ENCODE peak calls at places on chromosomes 3 and 15, in four cellular contexts. G, X, P and Q are unnamed samples.

GRCh38 chr15:59656935-59657634 is at the start of gene GTF2A2:
- DNase-seq in G (peak), X (peak), P (peak), Q (peak)

GRCh38 chr3:186107148-186108105 is 1.5 kb downstream of the ETV5 start:
- DNase-seq in G (peak), X (peak), P (no peak), Q (no peak)

GRCh38 chr3:142929109-142929508 is 34.4 kb downstream of the PAQR9 start:
- DNase-seq in G (peak), X (no peak), P (peak), Q (no peak)

GRCh38 chr3:71128951-71129350 is 454.6 kb downstream of the FOXP1 start:
- DNase-seq in G (no peak), X (no peak), P (no peak), Q (no peak)

GRCh38 chr3:171654809-171655208 is 155.5 kb downstream of the PLD1 start:
- DNase-seq in G (no peak), X (no peak), P (peak), Q (no peak)

GRCh38 chr15:83290236-83290635 is 5.8 kb upstream of the BNC1 start:
- DNase-seq in G (no peak), X (no peak), P (no peak), Q (no peak)

GRCh38 chr3:50493623-50494022 is 9.8 kb downstream of the CACNA2D2 start:
- DNase-seq in G (no peak), X (no peak), P (no peak), Q (no peak)

GRCh38 chr3:158809642-158810041 is 7.8 kb downstream of the MFSD1 start:
- DNase-seq in G (no peak), X (no peak), P (no peak), Q (no peak)

GRCh38 chr3:35789039-35789438 is 149.7 kb downstream of the ARPP21 start:
- DNase-seq in G (no peak), X (no peak), P (no peak), Q (no peak)

GRCh38 chr15:87498545-87498944 is 758.0 kb downstream of the NTRK3 start:
- DNase-seq in G (no peak), X (no peak), P (no peak), Q (no peak)

GRCh38 chr3:155934215-155934614 is 63.8 kb downstream of the GMPS start:
- DNase-seq in G (no peak), X (no peak), P (peak), Q (no peak)

GRCh38 chr3:170599083-170599482 is 13.2 kb upstream of the SLC7A14 start:
- DNase-seq in G (no peak), X (no peak), P (no peak), Q (no peak)

GRCh38 chr3:16127257-16127656 is 47.2 kb upstream of the GALNT15 start:
- DNase-seq in G (no peak), X (no peak), P (no peak), Q (no peak)

GRCh38 chr3:70658779-70659310 is 346.4 kb upstream of the MDFIC2 start:
- DNase-seq in G (no peak), X (no peak), P (no peak), Q (no peak)

GRCh38 chr3:147887797-147888196 is 478.6 kb downstream of the ZIC1 start:
- DNase-seq in G (no peak), X (no peak), P (no peak), Q (no peak)

GRCh38 chr15:62977952-62978811 is 64.4 kb upstream of the TPM1 start:
- DNase-seq in G (no peak), X (no peak), P (peak), Q (no peak)

GRCh38 chr3:194640829-194641228 is 7.6 kb upstream of the TMEM44 start:
- DNase-seq in G (no peak), X (no peak), P (no peak), Q (no peak)

GRCh38 chr15:85751731-85752421 is 42.8 kb downstream of the KLHL25 start:
- DNase-seq in G (no peak), X (no peak), P (no peak), Q (no peak)

GRCh38 chr3:14925729-14926591 is 21.4 kb upstream of the NR2C2 start:
- DNase-seq in G (peak), X (peak), P (peak), Q (no peak)

GRCh38 chr3:57942872-57943283 is 65.3 kb upstream of the FLNB start:
- DNase-seq in G (no peak), X (no peak), P (no peak), Q (no peak)

GRCh38 chr15:44584162-44584749 is 47.3 kb downstream of the EIF3J start:
- DNase-seq in G (no peak), X (peak), P (no peak), Q (no peak)

GRCh38 chr3:179236676-179237301 is 14.1 kb downstream of the KCNMB3 start:
- DNase-seq in G (no peak), X (no peak), P (no peak), Q (no peak)

GRCh38 chr3:177792363-177793030 is 595.2 kb upstream of the TBL1XR1 start:
- DNase-seq in G (no peak), X (no peak), P (no peak), Q (no peak)

GRCh38 chr15:89888214-89888804 is 5.5 kb downstream of the AP3S2 start:
- DNase-seq in G (no peak), X (no peak), P (no peak), Q (no peak)

DNA sequence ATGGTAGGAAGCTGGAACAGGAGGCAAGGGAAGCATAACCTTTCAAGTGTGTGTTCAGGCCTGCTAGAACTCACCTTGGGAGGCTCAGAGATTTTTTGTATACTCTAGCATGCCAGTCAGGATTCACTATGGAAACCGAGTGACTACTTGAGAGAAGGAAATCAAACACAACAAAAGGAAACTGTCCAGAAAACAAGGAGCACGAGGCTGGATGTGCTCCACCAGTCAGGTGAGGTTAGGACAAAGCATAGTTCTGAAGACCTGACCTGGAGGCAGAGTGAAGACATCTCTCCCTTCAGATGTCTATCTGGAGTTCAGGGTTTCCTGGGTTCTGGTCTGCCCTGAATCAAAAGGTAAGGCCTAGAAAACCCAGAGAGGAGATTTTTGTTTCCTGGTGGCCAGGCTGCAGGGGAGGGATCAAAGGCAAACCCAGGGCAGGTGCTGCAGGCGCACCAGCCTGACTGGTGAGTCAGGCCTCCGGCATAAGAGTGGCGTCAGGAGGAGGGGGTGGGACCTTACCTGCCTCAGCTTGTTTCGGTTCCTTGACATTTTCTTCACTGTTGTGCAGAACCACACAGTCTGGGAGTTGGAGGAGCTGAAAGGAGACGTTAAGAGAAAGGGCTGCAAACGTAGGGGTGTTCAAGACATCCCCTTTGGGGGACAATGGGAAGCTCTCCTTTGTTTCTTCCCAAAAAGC is 52.2 kb upstream of the OSBPL11 start:
- DNase-seq in G (no peak), X (peak), P (no peak), Q (no peak)
- TF ChIP-seq CTCF in G (no peak), X (no peak), P (no peak), Q (no peak)

GRCh38 chr3:184117649-184118048 is 17.5 kb upstream of the EIF2B5 start:
- DNase-seq in G (no peak), X (no peak), P (no peak), Q (no peak)
- TF ChIP-seq CTCF in G (no peak), X (no peak), P (no peak), Q (peak)

GRCh38 chr15:68183886-68184285 is 21.2 kb downstream of the CALML4 start:
- DNase-seq in G (no peak), X (no peak), P (no peak), Q (no peak)

GRCh38 chr15:68187559-68187958 is 17.6 kb downstream of the CALML4 start:
- DNase-seq in G (no peak), X (no peak), P (peak), Q (no peak)

GRCh38 chr15:68188647-68189046 is 16.5 kb downstream of the CALML4 start:
- DNase-seq in G (peak), X (no peak), P (no peak), Q (no peak)

GRCh38 chr15:68184616-68185470 is 20.3 kb downstream of the CALML4 start:
- DNase-seq in G (no peak), X (no peak), P (no peak), Q (no peak)

DNA sequence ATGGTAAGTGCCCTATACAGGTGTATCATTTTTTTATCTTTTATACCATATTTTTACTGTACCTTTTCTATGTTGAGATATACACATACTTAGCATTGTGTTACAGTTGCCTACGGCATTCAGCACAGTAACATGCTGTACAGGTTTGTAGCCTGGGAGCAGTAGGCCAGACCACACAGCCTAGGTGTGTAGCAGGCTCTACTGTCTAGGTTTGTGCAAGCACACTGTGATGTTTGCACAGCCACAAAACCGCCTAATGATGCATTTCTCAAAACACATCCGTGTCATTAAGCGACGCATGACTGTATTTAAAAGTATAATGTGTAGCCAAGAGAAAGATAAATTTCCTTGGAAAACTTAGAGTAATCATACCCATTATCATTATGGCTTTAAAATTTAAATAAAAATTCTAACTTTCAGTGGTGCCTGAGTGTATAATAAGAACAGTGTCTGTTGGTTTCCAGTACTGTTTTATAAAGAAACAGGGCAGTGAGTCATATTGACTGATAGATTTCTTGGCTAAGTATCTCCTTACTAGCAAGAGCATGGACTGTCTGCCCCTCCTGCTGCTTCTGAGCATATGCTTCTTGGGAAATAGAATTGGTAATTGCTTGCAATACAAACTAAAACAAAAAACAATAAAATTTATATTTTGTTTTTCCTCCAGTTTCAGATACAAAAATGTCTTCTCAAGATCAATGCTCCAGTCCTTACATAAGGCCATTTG is 18.3 kb downstream of the CALML4 start:
- DNase-seq in G (no peak), X (no peak), P (no peak), Q (no peak)
- TF ChIP-seq CTCF in G (no peak), X (no peak), P (peak), Q (peak)

DNA sequence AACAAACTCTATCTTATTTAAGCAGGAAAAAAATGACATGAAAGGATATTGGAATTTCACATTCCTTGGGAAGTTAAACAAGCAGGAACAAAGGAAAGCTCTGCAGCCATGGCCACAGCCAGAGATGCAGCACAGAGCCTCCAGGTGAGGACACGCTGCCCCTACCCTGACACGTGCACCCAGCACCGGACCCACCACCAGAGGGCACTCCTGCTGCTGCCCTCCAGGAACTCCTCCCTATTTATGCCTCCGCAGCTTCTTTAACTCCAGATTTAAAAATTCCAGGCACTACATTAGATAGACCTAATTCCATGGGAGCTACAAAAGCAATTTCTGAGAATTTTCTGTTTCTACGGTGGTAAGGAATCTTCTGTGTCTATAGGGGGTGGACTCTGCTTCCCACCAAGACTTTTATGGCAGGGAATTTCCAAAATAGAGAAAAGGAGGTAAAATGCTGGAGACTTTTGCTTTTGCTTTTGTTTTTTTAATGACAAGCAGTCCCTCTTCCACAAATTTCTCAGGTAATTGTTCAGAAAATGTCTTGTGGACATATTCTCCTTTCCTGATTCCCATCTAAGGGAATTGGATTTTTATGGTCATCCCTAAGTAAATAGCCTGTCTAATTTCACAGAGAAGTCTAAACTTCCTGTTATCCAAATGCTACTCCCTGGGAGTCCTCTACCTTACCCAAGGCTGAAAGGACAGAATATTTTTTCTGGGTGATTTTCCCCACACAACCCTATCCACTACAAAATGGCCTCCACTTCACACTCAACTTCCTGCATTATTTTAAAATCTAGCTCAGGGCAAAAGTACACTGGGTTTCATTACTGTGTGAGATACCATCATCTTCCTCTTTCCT is 77.3 kb upstream of the ABI3BP start:
- DNase-seq in G (peak), X (peak), P (no peak), Q (no peak)
- TF ChIP-seq CTCF in G (peak), X (peak), P (peak), Q (peak)

GRCh38 chr15:99169769-99170311 is 65.0 kb downstream of the SYNM start:
- DNase-seq in G (no peak), X (no peak), P (no peak), Q (no peak)

GRCh38 chr15:99172989-99173388 is 68.1 kb downstream of the SYNM start:
- DNase-seq in G (no peak), X (no peak), P (no peak), Q (no peak)

GRCh38 chr15:99168601-99169580 is 64.0 kb downstream of the SYNM start:
- DNase-seq in G (no peak), X (no peak), P (no peak), Q (no peak)

GRCh38 chr15:99172171-99172570 is 67.3 kb downstream of the SYNM start:
- DNase-seq in G (no peak), X (no peak), P (no peak), Q (no peak)

DNA sequence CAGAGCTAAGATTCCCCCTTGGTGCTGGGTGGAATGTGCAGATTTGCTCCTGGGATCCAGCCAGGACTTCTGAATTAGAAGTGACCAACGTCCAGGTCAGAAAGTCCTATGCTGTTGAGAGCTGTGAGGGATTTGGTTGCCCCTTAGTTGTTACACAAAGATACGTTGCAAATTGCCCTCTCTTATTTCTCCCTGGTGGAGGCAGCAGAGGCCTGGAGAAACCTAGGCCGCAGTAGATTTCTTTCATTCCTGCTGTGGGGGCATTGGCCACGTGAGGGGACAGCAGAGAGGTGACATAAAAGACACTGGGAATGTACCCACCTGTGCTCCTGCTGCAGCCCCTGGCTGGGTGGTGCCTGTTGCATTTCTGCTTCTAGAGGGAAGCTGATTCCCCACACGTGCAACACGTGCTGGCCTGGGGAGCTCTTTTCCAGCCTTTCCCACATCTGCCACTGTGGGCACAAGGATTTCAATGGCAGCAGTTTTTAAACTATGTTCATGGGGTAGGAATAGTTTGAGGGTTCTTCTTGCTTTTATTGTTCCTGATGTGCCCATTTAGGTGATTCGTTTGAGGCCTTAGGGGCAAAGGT is 65.7 kb downstream of the SYNM start:
- DNase-seq in G (no peak), X (no peak), P (no peak), Q (no peak)
- TF ChIP-seq CTCF in G (no peak), X (no peak), P (no peak), Q (peak)

GRCh38 chr3:133376805-133377204 is 23.1 kb upstream of the BFSP2 start:
- DNase-seq in G (no peak), X (no peak), P (no peak), Q (no peak)
- TF ChIP-seq CTCF in G (no peak), X (no peak), P (no peak), Q (no peak)

GRCh38 chr15:75758071-75758872 is 45.6 kb upstream of the CSPG4 start:
- DNase-seq in G (peak), X (peak), P (peak), Q (no peak)
- TF ChIP-seq CTCF in G (peak), X (peak), P (peak), Q (peak)

GRCh38 chr3:36960502-36960901 is 15.6 kb upstream of the TRANK1 start:
- DNase-seq in G (no peak), X (no peak), P (no peak), Q (no peak)
- TF ChIP-seq CTCF in G (no peak), X (no peak), P (no peak), Q (no peak)

DNA sequence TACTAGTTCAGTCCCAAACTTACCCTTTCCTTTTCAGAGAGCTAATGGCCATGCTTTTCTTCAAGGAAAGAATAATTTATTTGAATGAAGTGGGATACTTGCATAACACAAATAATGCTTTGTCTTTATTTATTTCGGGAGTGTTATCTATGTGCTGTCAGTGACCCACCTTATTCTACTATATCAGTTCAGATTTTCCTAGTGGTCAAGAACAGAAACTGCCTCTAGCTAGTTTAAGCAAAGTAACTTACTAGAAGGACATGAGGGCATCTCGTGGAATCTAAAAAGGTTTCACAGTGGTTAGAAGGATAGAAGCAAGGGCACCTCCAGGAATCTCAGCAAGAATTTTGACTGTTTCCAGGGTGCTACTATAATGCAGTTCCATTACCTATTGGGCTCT is 3.8 kb upstream of the TIMMDC1 start:
- DNase-seq in G (no peak), X (no peak), P (no peak), Q (no peak)
- TF ChIP-seq CTCF in G (no peak), X (no peak), P (no peak), Q (peak)